ENCODE peak calls at places on chromosomes 12 and 14, in nine cellular contexts. B is sigmoid colon; L is CD4-positive, alpha-beta memory T cell; Y is ovary; R is kidney; Z is Peyer's patch; W is HCT116; F is MM.1S; X is astrocyte. S is an unnamed sample.

GRCh38 chr14:31510222-31510621 is 22.4 kb upstream of the GPR33 start:
- DNase-seq in L (peak; percentile 16), R (no peak), Z (no peak), B (no peak), W (peak; percentile 27), X (peak; percentile 3), F (peak; percentile 7), Y (no peak), S (no peak)

GRCh38 chr14:72651081-72651480 is 242.8 kb downstream of the DPF3 start:
- DNase-seq in R (no peak), F (no peak), Y (peak; percentile 66), X (peak; percentile 51), L (no peak), B (no peak), W (no peak), Z (no peak), S (no peak)

GRCh38 chr14:101665478-101666078 is 95.9 kb upstream of the PPP2R5C start:
- DNase-seq in R (no peak), Z (peak; percentile 49), F (peak; percentile 40), W (peak; percentile 57), Y (peak; percentile 60), X (peak; percentile 29), B (no peak), L (peak; percentile 13), S (no peak)

GRCh38 chr12:11896530-11896929 is 174.2 kb upstream of the BCL2L14 start:
- DNase-seq in Y (no peak), W (no peak), X (no peak), F (no peak), Z (no peak), R (no peak), L (no peak), B (no peak), S (no peak)

GRCh38 chr12:115871714-115872113 is 405.8 kb downstream of the MED13L start:
- DNase-seq in Y (no peak), Z (peak; percentile 50), L (no peak), X (peak; percentile 1), B (no peak), R (no peak), F (no peak), W (peak; percentile 58), S (no peak)

GRCh38 chr14:74917646-74918081 is 5.4 kb downstream of the RPS6KL1 start:
- DNase-seq in L (no peak), B (peak; percentile 89), W (no peak), R (peak; percentile 83), Z (no peak), X (peak; percentile 6), Y (peak; percentile 89), F (no peak), S (peak; percentile 93)

GRCh38 chr12:95802482-95803264 is 12.1 kb upstream of the NTN4 start:
- DNase-seq in W (peak; percentile 75), Y (no peak), Z (peak; percentile 46), X (peak; percentile 86), B (no peak), R (no peak), L (no peak), F (no peak), S (no peak)

GRCh38 chr14:104387000-104387384 is 192.6 kb upstream of the C14orf180 start:
- DNase-seq in B (peak; percentile 10), L (no peak), R (peak; percentile 36), Z (peak; percentile 47), W (no peak), Y (peak; percentile 3), F (no peak), X (no peak), S (no peak)

GRCh38 chr14:89299587-89299986 is 117.4 kb downstream of the FOXN3 start:
- DNase-seq in L (no peak), W (no peak), R (no peak), Y (no peak), X (no peak), Z (no peak), F (no peak), B (no peak), S (no peak)

GRCh38 chr14:89302396-89302950 is 114.6 kb downstream of the FOXN3 start:
- DNase-seq in L (no peak), W (peak; percentile 35), B (no peak), F (no peak), X (no peak), R (no peak), Z (no peak), Y (no peak), S (no peak)

GRCh38 chr14:89307409-89307808 is 109.6 kb downstream of the FOXN3 start:
- DNase-seq in Z (no peak), X (no peak), W (no peak), R (no peak), L (no peak), B (no peak), F (no peak), Y (no peak), S (no peak)

GRCh38 chr14:89304972-89305703 is 111.9 kb downstream of the FOXN3 start:
- DNase-seq in W (no peak), X (peak; percentile 81), L (no peak), Y (peak; percentile 57), B (peak; percentile 73), Z (peak; percentile 61), F (peak; percentile 63), R (no peak), S (no peak)

DNA sequence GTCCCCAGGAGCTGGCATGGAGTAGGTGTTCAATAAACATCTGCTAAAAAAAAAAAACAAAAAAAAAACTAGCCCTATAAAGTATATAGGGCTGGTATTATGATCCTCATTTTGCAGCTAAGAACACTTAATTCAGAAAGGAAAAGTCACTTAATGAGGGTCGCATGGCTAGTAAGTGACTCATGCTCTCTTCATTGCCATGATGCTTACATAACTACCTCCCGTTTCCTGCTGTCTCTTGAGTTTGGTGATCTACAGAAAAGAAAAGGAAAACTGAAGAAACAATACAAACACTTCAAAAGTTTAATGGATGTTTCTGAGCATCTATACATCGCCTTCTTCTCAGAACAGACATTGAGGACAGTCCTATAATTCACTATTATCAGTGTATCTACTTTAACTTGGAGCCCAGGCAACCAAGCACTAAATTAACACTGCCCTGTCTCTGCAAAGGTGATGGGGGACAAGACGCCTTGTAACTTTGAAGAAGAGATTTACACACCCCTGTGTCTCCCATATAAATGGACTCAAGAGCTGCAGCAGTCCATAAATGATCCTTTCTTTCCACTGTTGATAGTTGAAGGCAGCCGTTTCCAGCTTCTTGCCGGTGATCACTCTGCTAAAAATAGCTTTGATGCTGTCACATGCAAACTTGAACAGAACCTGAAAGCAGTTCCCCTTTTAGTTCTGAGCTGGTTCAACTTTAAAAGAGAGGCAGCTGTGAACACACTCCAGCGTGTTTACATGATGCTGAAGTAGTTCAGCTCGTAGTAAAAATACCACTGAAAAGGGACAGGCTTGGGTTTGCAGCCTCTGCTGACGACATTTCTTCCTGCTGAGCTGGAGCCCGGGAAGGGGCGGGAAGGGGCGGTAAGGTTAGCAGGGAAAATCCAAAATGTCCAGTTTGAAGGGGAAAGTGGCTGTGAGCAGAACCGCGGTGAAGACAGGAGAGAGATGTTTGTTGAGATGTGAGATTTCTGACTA is 113.3 kb downstream of the FOXN3 start:
- DNase-seq in X (peak; percentile 87), F (peak; percentile 70), L (no peak), W (no peak), B (peak; percentile 91), R (peak; percentile 86), Y (peak; percentile 76), Z (peak; percentile 80), S (peak; percentile 83)
- H3K4me3 ChIP-seq in X (peak overlapping the region; percentile 51), F (peak overlapping the region; percentile 49), L (no peak overlapping the region), W (peak overlapping the region; percentile 34), B (peak overlapping the region; percentile 28), R (peak overlapping the region; percentile 19), Y (peak overlapping the region; percentile 10), Z (peak overlapping the region; percentile 23), S (no peak overlapping the region)

GRCh38 chr12:218728-219590 is 5.0 kb upstream of the SLC6A12 start:
- DNase-seq in W (no peak), Z (no peak), B (no peak), F (no peak), L (no peak), Y (no peak), R (no peak), X (no peak), S (no peak)
- H3K4me1 ChIP-seq in W (no peaks in the 10 kb centered on the region), Z (no peaks in the 10 kb centered on the region), B (no peaks in the 10 kb centered on the region), F (no peaks in the 10 kb centered on the region), L (no peaks in the 10 kb centered on the region), Y (no peaks in the 10 kb centered on the region), R (peaks cover 14% of the 10 kb centered on the region), X (no peaks in the 10 kb centered on the region), S (no peaks in the 10 kb centered on the region)

DNA sequence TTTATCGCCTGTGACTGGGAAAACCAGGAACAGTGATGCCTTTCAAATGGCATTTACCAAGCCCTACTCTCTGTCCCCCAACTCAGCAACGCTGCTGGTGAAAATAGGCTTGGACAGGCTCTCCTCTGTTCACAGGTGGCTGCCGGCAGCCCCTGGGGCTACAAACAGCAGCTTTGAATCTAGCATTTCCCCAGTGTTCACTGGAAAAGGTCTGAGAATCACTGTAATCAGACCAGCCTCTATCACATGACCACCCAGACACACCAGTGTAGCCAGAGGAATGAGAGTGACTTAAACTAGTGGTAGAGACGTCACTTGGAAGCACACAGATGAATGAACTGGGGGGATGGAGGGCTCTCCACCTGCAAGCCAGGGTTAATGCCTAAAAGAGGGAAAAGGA is 151.8 kb downstream of the FOXN3 start:
- DNase-seq in W (no peak), F (no peak), R (no peak), Z (no peak), X (no peak), L (no peak), Y (no peak), B (no peak), S (no peak)
- H3K27ac ChIP-seq in W (no peak overlapping the region), F (no peak overlapping the region), R (no peak overlapping the region), Z (no peak overlapping the region), X (no peak overlapping the region), L (no peak overlapping the region), Y (no peak overlapping the region), B (no peak overlapping the region), S (no peak overlapping the region)

GRCh38 chr12:93339695-93340094 is 38.0 kb upstream of the NUDT4 start:
- DNase-seq in X (no peak), L (no peak), Z (no peak), B (no peak), R (no peak), Y (no peak), F (no peak), W (no peak), S (no peak)

GRCh38 chr12:93333828-93334227 is 43.9 kb upstream of the NUDT4 start:
- DNase-seq in X (no peak), B (no peak), L (no peak), F (no peak), W (no peak), Y (no peak), R (no peak), Z (no peak), S (no peak)

GRCh38 chr12:93333054-93333453 is 44.7 kb upstream of the NUDT4 start:
- DNase-seq in R (no peak), L (no peak), Y (no peak), Z (no peak), F (no peak), W (no peak), B (no peak), X (no peak), S (no peak)

GRCh38 chr12:93336344-93336743 is 41.4 kb upstream of the NUDT4 start:
- DNase-seq in W (no peak), R (no peak), Z (no peak), Y (no peak), L (no peak), X (peak; percentile 56), B (no peak), F (no peak), S (no peak)

DNA sequence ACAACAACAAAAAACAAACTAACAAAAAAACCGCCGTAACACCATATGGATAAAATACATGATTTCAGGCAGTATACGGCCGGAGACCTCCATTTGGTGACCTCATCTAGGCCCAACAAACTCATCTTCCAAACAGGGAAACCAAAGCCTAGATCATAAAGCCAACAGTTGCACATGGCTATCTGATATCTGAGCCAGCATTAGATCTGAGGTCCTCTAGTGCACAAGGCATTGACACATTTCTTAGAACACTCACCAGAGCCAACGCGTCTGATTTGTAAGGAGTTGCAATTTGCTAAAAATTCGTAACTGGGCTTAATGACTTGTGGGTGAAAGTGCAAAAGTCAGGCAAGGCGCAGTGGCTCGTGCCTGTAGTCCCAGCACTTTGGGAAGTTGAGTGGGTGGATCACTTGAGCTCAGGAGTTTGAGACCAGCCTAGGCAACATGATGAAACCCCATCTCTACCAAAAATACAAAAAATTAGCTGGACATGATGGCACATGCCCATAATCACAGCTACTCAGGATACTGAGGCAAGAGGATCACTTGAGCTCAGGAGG is 42.0 kb upstream of the NUDT4 start:
- DNase-seq in L (no peak), W (no peak), X (no peak), F (no peak), Z (no peak), R (no peak), Y (no peak), B (no peak), S (no peak)
- H3K4me3 ChIP-seq in L (no peak overlapping the region), W (no peak overlapping the region), X (no peak overlapping the region), F (no peak overlapping the region), Z (no peak overlapping the region), R (no peak overlapping the region), Y (no peak overlapping the region), B (no peak overlapping the region), S (no peak overlapping the region)